ENCODE peak calls at places on chromosomes 2 and 18, in ten cellular contexts. N is astrocyte; Q is OCI-LY7; E is CD4-positive, CD25-positive, alpha-beta regulatory T cell; R is RWPE1; U is DND-41; M is fibroblast of lung; I is GM23248; S is MM.1S; Y is thoracic aorta. J is an unnamed sample.

GRCh38 chr2:88091943-88092342 is 24.3 kb downstream of the SMYD1 start:
- DNase-seq in E (no peak), U (no peak), M (no peak), I (no peak), R (no peak), S (no peak), Q (no peak), Y (no peak), N (no peak), J (no peak)

GRCh38 chr18:12017079-12017478 is 35.8 kb downstream of the IMPA2 start:
- DNase-seq in R (no peak), Q (no peak), S (no peak), E (no peak), Y (no peak), I (no peak), M (no peak), N (no peak), U (no peak), J (no peak)

GRCh38 chr2:227340106-227340505 is 15.1 kb downstream of the MFF start:
- DNase-seq in R (no peak), M (no peak), U (no peak), N (no peak), S (no peak), E (no peak), Y (no peak), I (no peak), Q (no peak), J (no peak)

GRCh38 chr2:18619091-18619490 is 29.7 kb upstream of the NT5C1B start:
- DNase-seq in N (no peak), R (no peak), M (no peak), S (no peak), E (no peak), U (no peak), I (no peak), Q (no peak), Y (no peak), J (no peak)

GRCh38 chr2:39243469-39244123 is at the start of gene CDKL4:
- DNase-seq in N (no peak), Y (no peak), M (peak; percentile 6), S (no peak), E (peak; percentile 55), R (peak; percentile 25), U (no peak), I (no peak), Q (no peak), J (no peak)

GRCh38 chr18:66079401-66079800 is 328.6 kb downstream of the CDH7 start:
- DNase-seq in U (no peak), R (no peak), I (no peak), N (no peak), Y (no peak), S (no peak), E (no peak), Q (no peak), M (no peak), J (no peak)

GRCh38 chr2:156818944-156819343 is 382.8 kb downstream of the GPD2 start:
- DNase-seq in R (no peak), E (no peak), Q (no peak), S (no peak), Y (no peak), N (no peak), U (peak; percentile 47), I (peak; percentile 24), M (no peak), J (no peak)

GRCh38 chr2:173652731-173653426 is 298.2 kb downstream of the CDCA7 start:
- DNase-seq in S (no peak), N (peak; percentile 96), I (peak; percentile 96), E (no peak), Y (no peak), Q (no peak), U (no peak), M (peak; percentile 97), R (peak; percentile 90), J (peak; percentile 97)

GRCh38 chr2:28406276-28407096 is 13.8 kb downstream of the FOSL2 start:
- DNase-seq in M (peak; percentile 78), N (peak; percentile 69), Q (no peak), U (no peak), S (no peak), I (peak; percentile 87), R (no peak), E (no peak), Y (no peak), J (no peak)

GRCh38 chr2:180289627-180290026 is 282.5 kb upstream of the CWC22 start:
- DNase-seq in N (no peak), U (no peak), Y (no peak), Q (no peak), E (no peak), I (no peak), M (no peak), S (no peak), R (no peak), J (no peak)

GRCh38 chr2:21003572-21004180 is 40.2 kb downstream of the APOB start:
- DNase-seq in N (no peak), U (no peak), S (no peak), Q (no peak), E (no peak), Y (no peak), M (no peak), R (no peak), I (no peak), J (no peak)

GRCh38 chr2:238487134-238487533 is 60.4 kb downstream of the ASB1 start:
- DNase-seq in N (no peak), U (no peak), Y (no peak), Q (no peak), I (no peak), R (no peak), M (no peak), S (no peak), E (no peak), J (no peak)

GRCh38 chr2:74708883-74709282 is 54.8 kb downstream of the SEMA4F start:
- DNase-seq in M (peak; percentile 77), E (no peak), S (no peak), R (no peak), Q (no peak), Y (no peak), I (peak; percentile 40), U (peak; percentile 11), N (peak; percentile 73), J (no peak)

GRCh38 chr18:77539860-77540259 is 290.2 kb downstream of the GALR1 start:
- DNase-seq in Y (no peak), R (no peak), Q (no peak), S (no peak), U (no peak), N (no peak), E (no peak), I (no peak), M (no peak), J (no peak)

GRCh38 chr2:240252872-240253511 is 112.5 kb upstream of the OTOS start:
- DNase-seq in I (no peak), S (no peak), E (no peak), Y (no peak), R (no peak), U (no peak), Q (no peak), M (no peak), N (no peak), J (no peak)

GRCh38 chr2:84924173-84925106 is 19.0 kb downstream of the TMSB10 start:
- DNase-seq in I (peak; percentile 55), E (peak; percentile 77), N (peak; percentile 57), R (peak; percentile 45), M (peak; percentile 68), Q (peak; percentile 82), U (peak; percentile 37), Y (no peak), S (peak; percentile 94), J (no peak)

GRCh38 chr2:138964413-138964812 is 184.2 kb upstream of the NXPH2 start:
- DNase-seq in E (no peak), Q (no peak), U (no peak), R (peak; percentile 13), N (peak; percentile 24), S (no peak), M (peak; percentile 31), I (no peak), Y (no peak), J (no peak)

GRCh38 chr2:227411320-227411989 is 23.7 kb upstream of the SCYGR1 start:
- DNase-seq in Q (no peak), N (peak; percentile 88), Y (no peak), M (peak; percentile 90), I (peak; percentile 73), U (no peak), R (peak; percentile 63), S (peak; percentile 94), E (no peak), J (peak; percentile 97)

GRCh38 chr2:222563319-222563718 is 92.6 kb downstream of the FARSB start:
- DNase-seq in M (no peak), R (no peak), E (no peak), I (no peak), N (no peak), U (no peak), Q (no peak), Y (no peak), S (no peak), J (no peak)
- H3K27ac ChIP-seq in M (no peak overlapping the region), R (no peak overlapping the region), E (no peak overlapping the region), I (no peak overlapping the region), N (no peak overlapping the region), U (no peak overlapping the region), Q (no peak overlapping the region), Y (no peak overlapping the region), S (no peak overlapping the region), J (no peak overlapping the region)

GRCh38 chr2:69119104-69119503 is 106.1 kb downstream of the ANTXR1 start:
- DNase-seq in E (no peak), Q (no peak), Y (no peak), U (peak; percentile 12), N (no peak), R (no peak), M (peak; percentile 33), S (no peak), I (no peak), J (no peak)
- H3K27ac ChIP-seq in E (no peak overlapping the region), Q (no peak overlapping the region), Y (peak overlapping the region; percentile 73), U (no peak overlapping the region), N (peak overlapping the region; percentile 41), R (peak overlapping the region; percentile 9), M (peak overlapping the region; percentile 49), S (no peak overlapping the region), I (peak overlapping the region; percentile 33), J (no peak overlapping the region)

GRCh38 chr18:8629602-8630001 is 20.4 kb downstream of the RAB12 start:
- DNase-seq in E (no peak), M (no peak), Q (no peak), R (no peak), Y (no peak), U (no peak), S (no peak), I (no peak), N (no peak), J (no peak)
- H3K27ac ChIP-seq in E (no peak overlapping the region), M (no peak overlapping the region), Q (no peak overlapping the region), R (no peak overlapping the region), Y (no peak overlapping the region), U (no peak overlapping the region), S (no peak overlapping the region), I (no peak overlapping the region), N (no peak overlapping the region), J (no peak overlapping the region)

GRCh38 chr2:189341077-189341476 is 100.2 kb upstream of the WDR75 start:
- DNase-seq in Y (no peak), M (no peak), Q (no peak), R (no peak), I (no peak), E (no peak), U (no peak), S (no peak), N (no peak), J (no peak)

GRCh38 chr2:189336276-189336975 is 104.8 kb upstream of the WDR75 start:
- DNase-seq in M (no peak), N (no peak), R (no peak), I (peak; percentile 53), Y (no peak), U (no peak), S (no peak), E (no peak), Q (no peak), J (no peak)

GRCh38 chr2:189338119-189338518 is 103.2 kb upstream of the WDR75 start:
- DNase-seq in Q (no peak), U (no peak), Y (no peak), I (no peak), N (no peak), M (no peak), E (no peak), S (no peak), R (no peak), J (no peak)

GRCh38 chr2:189337648-189338047 is 103.6 kb upstream of the WDR75 start:
- DNase-seq in E (no peak), Q (no peak), I (peak; percentile 75), M (peak; percentile 64), N (peak; percentile 58), S (no peak), R (no peak), U (no peak), Y (no peak), J (no peak)
- H3K27ac ChIP-seq in E (no peak overlapping the region), Q (no peak overlapping the region), I (no peak overlapping the region), M (no peak overlapping the region), N (no peak overlapping the region), S (no peak overlapping the region), R (no peak overlapping the region), U (no peak overlapping the region), Y (no peak overlapping the region), J (no peak overlapping the region)

J was measured in epithelial cell of prostate.